ENCODE peak calls at places on chromosomes 6 and 20, in ten cellular contexts. Q is Peyer's patch, U is HepG2, C is testis, G is body of pancreas, Y is brain microvascular endothelial cell, B is HL-60, I is ovary, X is SK-N-SH, H is fibroblast of lung. Z is an unnamed sample.

GRCh38 chr20:51531141-51531710 is 11.3 kb downstream of the NFATC2 start:
- DNase-seq in Y (no peak), X (no peak), C (no peak), U (no peak), I (no peak), G (no peak), H (no peak), Q (no peak), B (no peak), Z (no peak)

GRCh38 chr6:51753635-51754034 is 333.8 kb downstream of the PKHD1 start:
- DNase-seq in B (no peak), U (peak), Y (no peak), Q (no peak), I (no peak), C (peak), G (peak), H (no peak), X (no peak), Z (peak)

GRCh38 chr6:100088009-100088408 is 94.0 kb upstream of the MCHR2 start:
- DNase-seq in X (no peak), C (no peak), H (peak), U (no peak), Y (no peak), Q (no peak), I (no peak), G (no peak), B (no peak), Z (no peak)

GRCh38 chr6:106161475-106161874 is 75.3 kb downstream of the PRDM1 start:
- DNase-seq in I (no peak), C (no peak), G (no peak), H (no peak), Y (no peak), B (no peak), Q (no peak), X (no peak), U (no peak), Z (no peak)

GRCh38 chr6:117615981-117616961 is 14.0 kb upstream of the GOPC start:
- DNase-seq in I (no peak), U (no peak), H (no peak), B (no peak), G (no peak), X (no peak), Q (no peak), Y (peak), C (no peak), Z (no peak)

GRCh38 chr6:38378801-38379200 is 260.9 kb downstream of the BTBD9 start:
- DNase-seq in H (no peak), B (no peak), I (no peak), G (no peak), U (no peak), X (no peak), C (no peak), Q (no peak), Y (no peak), Z (no peak)

GRCh38 chr6:100475554-100476325 is 11.0 kb upstream of the SIM1 start:
- DNase-seq in Y (no peak), C (no peak), H (no peak), X (no peak), Q (no peak), G (no peak), B (no peak), U (no peak), I (no peak), Z (no peak)

GRCh38 chr6:101268541-101268940 is 125.0 kb upstream of the GRIK2 start:
- DNase-seq in X (no peak), C (no peak), I (no peak), H (no peak), Q (no peak), B (no peak), G (no peak), U (no peak), Y (peak), Z (no peak)

GRCh38 chr6:119636060-119636459 is 286.5 kb upstream of the MAN1A1 start:
- DNase-seq in X (no peak), H (no peak), B (no peak), I (no peak), G (no peak), Y (no peak), C (no peak), Q (no peak), U (no peak), Z (no peak)

GRCh38 chr20:19777311-19777710 is 19.3 kb downstream of the RIN2 start:
- DNase-seq in Y (no peak), C (no peak), U (no peak), Q (no peak), B (no peak), H (no peak), I (no peak), X (no peak), G (no peak), Z (no peak)

GRCh38 chr20:2805682-2806350 is 5.4 kb upstream of the CPXM1 start:
- DNase-seq in G (no peak), C (no peak), Q (no peak), I (no peak), Y (no peak), H (no peak), X (peak), U (no peak), B (no peak), Z (no peak)

GRCh38 chr6:151004415-151005024 is 139.0 kb downstream of the MTHFD1L start:
- DNase-seq in U (peak), C (no peak), B (peak), H (peak), G (no peak), I (no peak), Q (no peak), Y (peak), X (no peak), Z (no peak)

GRCh38 chr6:84137989-84138575 is 89.4 kb downstream of the CEP162 start:
- DNase-seq in H (no peak), G (no peak), B (no peak), Y (peak), I (no peak), Q (no peak), U (no peak), X (no peak), C (no peak), Z (no peak)

GRCh38 chr6:1624071-1624847 is 14.5 kb downstream of the FOXC1 start:
- DNase-seq in I (no peak), Q (peak), X (no peak), Y (no peak), C (no peak), H (no peak), G (no peak), B (no peak), U (no peak), Z (no peak)

GRCh38 chr6:113860165-113860955 is 3.2 kb downstream of the MARCKS start:
- DNase-seq in B (no peak), G (peak), H (peak), I (peak), Q (no peak), U (peak), C (peak), X (peak), Y (no peak), Z (peak)

DNA sequence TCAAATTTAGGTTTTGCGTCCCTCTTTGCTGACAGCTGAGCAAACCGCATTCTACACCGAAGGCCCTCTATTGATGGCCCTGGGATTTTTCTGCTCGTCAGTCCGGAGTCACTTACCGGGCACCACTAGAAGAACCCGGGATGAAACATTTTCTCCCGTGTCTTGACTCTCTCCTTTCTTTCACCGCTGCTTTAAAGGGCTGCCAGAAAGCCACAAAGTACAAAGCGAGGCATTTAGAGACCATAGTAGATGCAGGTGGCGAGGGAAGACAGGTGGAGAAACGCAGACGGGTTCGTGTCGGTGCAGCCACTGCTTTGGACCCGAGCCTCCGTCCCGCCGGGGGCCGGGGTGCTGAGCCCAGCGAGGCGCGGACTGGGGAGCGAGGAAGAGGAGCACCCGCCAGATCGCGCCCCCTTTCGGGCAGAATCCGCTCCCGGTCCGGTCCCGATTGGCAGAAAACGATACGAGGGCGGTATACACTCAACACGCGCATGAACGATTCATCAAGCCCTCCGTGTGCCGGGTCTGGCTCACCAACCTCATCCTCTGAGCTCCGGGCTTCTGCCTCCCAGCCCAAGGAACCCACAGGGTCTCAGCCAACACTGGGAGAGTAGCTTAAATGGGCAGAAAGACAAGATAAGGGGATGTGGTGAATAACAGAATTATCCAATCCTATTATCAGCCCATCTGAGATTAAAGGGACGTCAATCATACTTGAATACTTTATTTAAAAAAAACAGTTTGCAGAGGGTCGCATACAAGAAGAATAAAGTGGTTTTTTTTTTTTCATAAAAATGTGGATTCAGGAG is 84.9 kb downstream of the TRIM27 start:
- DNase-seq in U (peak), Y (peak), B (peak), H (peak), I (peak), Q (peak), X (peak), C (peak), G (peak), Z (peak)
- H3K27ac ChIP-seq in U (peak), Y (no peak), B (peak), H (no peak), I (peak), Q (peak), X (peak), C (peak), G (peak), Z (peak)

GRCh38 chr6:15826814-15827213 is 164.0 kb upstream of the DTNBP1 start:
- DNase-seq in Y (no peak), B (no peak), C (no peak), I (no peak), G (no peak), X (no peak), Q (no peak), U (no peak), H (no peak), Z (no peak)

GRCh38 chr6:15822835-15823234 is 160.0 kb upstream of the DTNBP1 start:
- DNase-seq in B (no peak), H (no peak), X (no peak), Q (no peak), G (no peak), U (no peak), I (no peak), C (no peak), Y (no peak), Z (no peak)

GRCh38 chr6:15825332-15825930 is 162.6 kb upstream of the DTNBP1 start:
- DNase-seq in C (no peak), I (no peak), H (no peak), U (no peak), B (no peak), X (no peak), G (no peak), Y (no peak), Q (no peak), Z (no peak)

GRCh38 chr6:15824851-15825250 is 162.0 kb upstream of the DTNBP1 start:
- DNase-seq in U (no peak), H (no peak), B (no peak), G (no peak), X (no peak), Y (no peak), C (no peak), Q (no peak), I (no peak), Z (no peak)

DNA sequence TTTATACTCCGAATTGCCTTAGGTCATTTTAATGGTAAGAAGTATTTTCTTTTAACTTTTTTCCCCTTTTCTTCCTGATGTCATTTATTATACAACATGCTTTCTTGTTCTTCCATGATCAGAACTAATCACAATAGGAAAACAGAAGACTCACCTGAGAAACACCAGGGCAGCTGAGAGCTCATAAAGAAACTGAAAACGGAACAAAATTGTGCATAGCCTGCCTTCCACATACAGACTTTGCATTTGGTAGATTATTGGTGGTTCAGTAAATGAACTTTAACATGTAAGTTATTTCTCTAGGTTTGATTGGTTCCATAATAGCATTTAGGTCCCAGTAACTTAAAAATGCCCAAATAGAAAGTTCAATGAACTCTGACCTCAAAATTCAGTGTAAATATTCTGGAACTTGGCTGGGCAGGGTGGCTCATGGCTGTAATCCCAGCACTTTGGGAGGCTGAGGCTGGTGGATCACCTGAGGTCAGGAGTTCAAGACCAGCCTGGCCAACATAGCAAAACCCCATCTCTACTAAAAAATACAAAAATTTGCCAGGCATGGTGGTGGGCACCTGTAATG is 161.1 kb upstream of the DTNBP1 start:
- DNase-seq in X (no peak), U (no peak), Y (no peak), G (no peak), C (no peak), B (no peak), H (no peak), I (no peak), Q (no peak), Z (no peak)
- H3K27ac ChIP-seq in X (no peak), U (no peak), Y (no peak), G (no peak), C (no peak), B (no peak), H (no peak), I (no peak), Q (no peak), Z (no peak)

DNA sequence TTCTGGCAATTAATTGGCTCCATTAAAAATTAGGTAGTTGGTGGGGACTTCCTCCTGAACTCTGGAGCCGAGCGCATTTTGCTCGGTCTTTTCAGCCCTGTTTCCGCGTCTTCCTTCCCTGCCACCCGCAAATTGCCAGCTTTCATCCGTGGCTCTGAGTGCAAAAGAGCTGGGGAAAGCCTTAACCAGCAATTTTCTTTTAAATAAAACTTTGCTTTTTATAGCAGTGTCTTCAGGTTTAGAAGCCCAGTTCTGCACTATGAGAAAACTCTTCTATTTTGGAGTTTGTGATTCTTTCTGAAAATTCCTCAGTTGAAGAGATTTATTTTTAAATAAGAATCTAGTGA is 671 bp downstream of the KCTD20 start:
- DNase-seq in X (no peak), I (no peak), Y (no peak), B (no peak), H (peak), G (no peak), U (no peak), Q (no peak), C (no peak), Z (no peak)
- H3K27ac ChIP-seq in X (peak), I (peak), Y (peak), B (peak), H (peak), G (peak), U (peak), Q (peak), C (peak), Z (peak)

GRCh38 chr6:158850807-158851115 is 31.6 kb upstream of the EZR start:
- DNase-seq in G (no peak), Q (no peak), U (no peak), C (no peak), Y (no peak), B (no peak), I (no peak), X (no peak), H (peak), Z (no peak)
- H3K27ac ChIP-seq in G (peak), Q (no peak), U (no peak), C (no peak), Y (peak), B (no peak), I (no peak), X (no peak), H (peak), Z (peak)

DNA sequence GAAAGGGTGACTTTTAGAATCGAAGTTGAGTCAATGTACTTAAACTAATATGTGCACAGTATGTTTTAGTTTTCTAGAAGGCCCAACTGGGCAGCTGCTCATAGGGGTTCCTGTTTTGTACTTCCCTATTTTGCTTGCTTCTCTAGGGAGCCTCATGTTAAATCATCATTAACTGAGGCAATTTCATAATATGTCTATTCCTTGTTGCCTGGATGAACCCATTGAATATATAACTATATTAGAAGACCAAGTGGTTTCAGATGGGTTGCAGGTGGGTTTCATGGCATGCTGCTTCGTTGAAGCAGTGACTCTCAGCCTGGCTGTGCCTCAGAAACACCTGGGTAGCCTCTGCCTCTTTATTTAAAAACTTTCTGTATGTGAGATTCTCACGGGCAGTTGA is 22.2 kb downstream of the CARMIL1 start:
- DNase-seq in Q (no peak), H (no peak), B (no peak), Y (no peak), X (no peak), G (no peak), C (no peak), I (no peak), U (no peak), Z (no peak)
- H3K27ac ChIP-seq in Q (peak), H (no peak), B (peak), Y (no peak), X (no peak), G (no peak), C (peak), I (peak), U (no peak), Z (peak)

DNA sequence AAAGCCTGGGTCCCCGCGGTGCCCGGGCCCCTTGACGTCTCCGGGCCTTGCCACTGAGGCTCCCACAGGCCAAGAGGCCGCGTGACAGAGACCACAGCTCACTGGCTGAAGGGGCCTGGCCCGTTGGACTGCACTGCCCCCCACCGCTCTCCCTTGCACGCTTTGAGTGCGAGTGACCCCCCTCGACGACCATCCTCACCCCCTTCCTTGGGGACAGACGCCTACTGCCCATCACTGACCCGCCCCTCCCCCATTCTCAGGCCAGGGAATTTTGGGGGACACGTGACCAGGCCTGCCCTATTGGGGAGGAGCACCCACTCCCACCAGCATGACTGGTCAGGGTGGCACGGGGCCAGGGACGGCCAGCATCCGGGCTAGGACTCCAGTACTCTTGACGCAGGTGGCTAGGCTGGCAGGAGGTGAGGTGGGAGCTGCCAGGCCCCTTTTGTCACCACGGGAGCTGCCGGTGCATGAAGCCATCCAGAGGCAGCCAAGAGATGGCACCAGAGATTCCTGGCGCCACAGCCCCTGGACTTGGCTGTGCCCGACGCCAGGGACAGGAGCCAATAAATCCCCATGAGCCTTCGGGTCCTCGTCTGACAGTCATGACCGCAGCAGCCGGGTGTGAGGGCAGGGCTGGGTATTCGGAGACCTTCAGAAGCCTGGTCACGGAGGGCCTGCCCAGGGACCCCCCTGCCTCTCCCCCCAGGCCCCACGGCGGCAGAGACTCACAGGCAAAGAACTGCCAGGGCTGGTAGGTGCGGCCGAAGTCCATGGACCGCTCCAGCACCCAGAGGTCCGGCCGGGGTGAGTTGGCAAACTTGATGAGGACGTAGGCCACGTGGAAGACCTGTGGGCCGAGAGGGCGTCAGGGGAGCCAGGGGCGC is 14.5 kb downstream of the LAMA5 start:
- DNase-seq in Y (no peak), H (no peak), C (peak), U (no peak), I (no peak), B (no peak), Q (no peak), X (peak), G (peak), Z (no peak)
- H3K27ac ChIP-seq in Y (no peak), H (no peak), C (no peak), U (peak), I (no peak), B (no peak), Q (no peak), X (peak), G (peak), Z (no peak)